ENCODE peak calls at places on chromosomes 4 and X, in five cellular contexts. H is HL-60; N is ovary; O is activated CD8-positive, alpha-beta T cell treated with anti-CD3 and anti-CD28 coated beads for 36 hours; W is BJ. Z is an unnamed sample.

GRCh38 chr4:55754754-55755350 is 64.7 kb upstream of the EXOC1L start:
- DNase-seq in H (no peak), N (no peak), O (no peak), W (no peak), Z (no peak)

GRCh38 chr4:90181644-90182043 is 54.5 kb downstream of the CCSER1 start:
- DNase-seq in H (no peak), N (no peak), O (no peak), W (no peak), Z (no peak)

GRCh38 chr4:100356172-100356571 is 161.7 kb downstream of the EMCN start:
- DNase-seq in H (no peak), N (no peak), O (no peak), W (no peak), Z (no peak)

GRCh38 chr4:142331646-142332045 is 514.5 kb downstream of the INPP4B start:
- DNase-seq in H (no peak), N (no peak), O (no peak), W (peak), Z (no peak)

GRCh38 chrX:42978655-42979379 is 200.9 kb upstream of the PPP1R2C start:
- DNase-seq in H (no peak), N (no peak), O (no peak), W (no peak), Z (no peak)

GRCh38 chr4:9942921-9943600 is 78.2 kb downstream of the SLC2A9 start:
- DNase-seq in H (no peak), N (no peak), O (no peak), W (no peak), Z (no peak)

GRCh38 chr4:169650227-169650936 is 30.0 kb downstream of the CLCN3 start:
- DNase-seq in H (no peak), N (no peak), O (no peak), W (no peak), Z (no peak)

GRCh38 chr4:16029329-16029728 is 54.5 kb downstream of the PROM1 start:
- DNase-seq in H (no peak), N (no peak), O (no peak), W (no peak), Z (no peak)

GRCh38 chrX:46381630-46382029 is 163.6 kb downstream of the ZNF674 start:
- DNase-seq in H (peak), N (no peak), O (peak), W (no peak), Z (no peak)

GRCh38 chr4:54539500-54540029 is 118.2 kb upstream of the KIT start:
- DNase-seq in H (peak), N (peak), O (peak), W (no peak), Z (peak)

GRCh38 chrX:118965395-118965794 is 9.0 kb upstream of the LONRF3 start:
- DNase-seq in H (no peak), N (no peak), O (no peak), W (no peak), Z (no peak)

GRCh38 chrX:1448793-1449580 is 3.7 kb downstream of the ASMTL start:
- DNase-seq in H (no peak), N (no peak), O (no peak), W (no peak), Z (no peak)

GRCh38 chrX:10529344-10529743 is 91.0 kb downstream of the MID1 start:
- DNase-seq in H (no peak), N (no peak), O (no peak), W (no peak), Z (no peak)

GRCh38 chrX:24173115-24173847 is 23.8 kb downstream of the ZFX start:
- DNase-seq in H (no peak), N (no peak), O (no peak), W (no peak), Z (no peak)

GRCh38 chr4:87490664-87491369 is 38.4 kb downstream of the SPARCL1 start:
- DNase-seq in H (no peak), N (no peak), O (no peak), W (no peak), Z (no peak)

GRCh38 chrX:75522565-75523411 is at the start of gene ZDHHC15:
- DNase-seq in H (peak), N (peak), O (peak), W (no peak), Z (no peak)

GRCh38 chrX:141278306-141278705 is 36.0 kb upstream of the SPANXC start:
- DNase-seq in H (peak), N (no peak), O (peak), W (no peak), Z (no peak)

GRCh38 chrX:24646745-24647182 is 383 bp downstream of the PCYT1B start:
- DNase-seq in H (no peak), N (no peak), O (no peak), W (no peak), Z (no peak)

GRCh38 chr4:123603165-123603564 is 206.6 kb downstream of the SPRY1 start:
- DNase-seq in H (no peak), N (no peak), O (peak), W (no peak), Z (no peak)

GRCh38 chr4:30719363-30720020 is 677 bp upstream of the PCDH7 start:
- DNase-seq in H (no peak), N (peak), O (peak), W (no peak), Z (peak)

GRCh38 chrX:9465380-9466114 is 689 bp downstream of the TBL1X start:
- DNase-seq in H (no peak), N (peak), O (peak), W (no peak), Z (peak)

GRCh38 chr4:139511320-139511719 is 44.7 kb downstream of the SETD7 start:
- DNase-seq in H (no peak), N (no peak), O (no peak), W (no peak), Z (no peak)

GRCh38 chr4:125042031-125042430 is 272.7 kb upstream of the FAT4 start:
- DNase-seq in H (no peak), N (no peak), O (no peak), W (no peak), Z (no peak)

GRCh38 chr4:125832161-125832560 is 517.4 kb downstream of the FAT4 start:
- DNase-seq in H (no peak), N (no peak), O (no peak), W (no peak), Z (no peak)

GRCh38 chr4:152220201-152220666 is 315.7 kb downstream of the FBXW7 start:
- DNase-seq in H (no peak), N (no peak), O (peak), W (peak), Z (no peak)

GRCh38 chr4:3223986-3224748 is 24.8 kb upstream of the MSANTD1 start:
- DNase-seq in H (no peak), N (no peak), O (no peak), W (no peak), Z (no peak)

GRCh38 chrX:63404332-63404731 is 53.2 kb upstream of the SPIN4 start:
- DNase-seq in H (no peak), N (no peak), O (no peak), W (no peak), Z (no peak)

GRCh38 chr4:336099-336892 is 1.3 kb upstream of the ZNF141 start:
- DNase-seq in H (no peak), N (peak), O (peak), W (no peak), Z (peak)

GRCh38 chrX:46676399-46677351 is 82.2 kb downstream of the SLC9A7 start:
- DNase-seq in H (no peak), N (no peak), O (no peak), W (no peak), Z (no peak)

GRCh38 chr4:150240011-150240410 is 161.8 kb downstream of the DCLK2 start:
- DNase-seq in H (no peak), N (no peak), O (no peak), W (no peak), Z (no peak)

GRCh38 chr4:94457692-94458106 is 6.0 kb downstream of the PDLIM5 start:
- DNase-seq in H (no peak), N (no peak), O (no peak), W (no peak), Z (no peak)

GRCh38 chrX:40778861-40779575 is 43.7 kb upstream of the MED14 start:
- DNase-seq in H (no peak), N (no peak), O (no peak), W (no peak), Z (no peak)

GRCh38 chrX:110280954-110281353 is 36.9 kb downstream of the AMMECR1 start:
- DNase-seq in H (no peak), N (no peak), O (no peak), W (peak), Z (no peak)

DNA sequence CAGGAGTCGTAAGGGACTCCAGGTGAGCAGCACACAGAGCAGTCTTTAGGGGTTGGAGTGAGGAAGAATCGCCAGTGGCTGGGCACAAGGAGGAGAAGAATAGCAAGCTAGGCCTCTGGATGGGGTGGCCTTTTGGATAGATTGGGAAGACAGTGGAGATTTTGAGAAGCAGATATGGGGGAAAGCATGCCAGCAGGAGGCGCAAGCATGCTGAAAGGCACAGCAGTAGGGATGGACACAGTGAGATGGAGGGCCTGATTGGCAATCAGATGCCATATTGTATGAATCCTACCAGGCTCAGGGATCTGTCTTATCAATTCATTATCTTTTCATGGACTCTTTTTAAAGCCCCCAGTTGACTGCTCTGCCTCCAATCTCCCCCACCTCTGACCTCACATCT is 60.4 kb upstream of the MAGEA4 start:
- DNase-seq in H (no peak), N (no peak), O (no peak), W (no peak), Z (no peak)
- TF ChIP-seq CTCF in H (no peak), N (no peak), O (no peak), W (no peak), Z (no peak)

GRCh38 chr4:17884511-17884910 is 73.7 kb downstream of the NCAPG start:
- DNase-seq in H (no peak), N (no peak), O (no peak), W (no peak), Z (no peak)

GRCh38 chr4:17889692-17890091 is 78.9 kb downstream of the NCAPG start:
- DNase-seq in H (no peak), N (no peak), O (no peak), W (no peak), Z (no peak)

GRCh38 chr4:17884063-17884462 is 73.3 kb downstream of the NCAPG start:
- DNase-seq in H (no peak), N (no peak), O (no peak), W (peak), Z (no peak)
- TF ChIP-seq CTCF in H (no peak), N (no peak), O (no peak), W (no peak), Z (no peak)

GRCh38 chr4:107669068-107669467 is 51.0 kb downstream of the PAPSS1 start:
- DNase-seq in H (no peak), N (no peak), O (no peak), W (no peak), Z (no peak)

GRCh38 chr4:107665001-107665400 is 55.0 kb downstream of the PAPSS1 start:
- DNase-seq in H (no peak), N (no peak), O (no peak), W (no peak), Z (no peak)

GRCh38 chr4:107666134-107666533 is 53.9 kb downstream of the PAPSS1 start:
- DNase-seq in H (no peak), N (no peak), O (no peak), W (peak), Z (no peak)
- TF ChIP-seq CTCF in H (no peak), N (no peak), O (no peak), W (peak), Z (peak)

GRCh38 chr4:26331380-26331945 is 10.6 kb downstream of the RBPJ start:
- DNase-seq in H (peak), N (no peak), O (no peak), W (no peak), Z (no peak)
- TF ChIP-seq CTCF in H (no peak), N (no peak), O (no peak), W (no peak), Z (no peak)

GRCh38 chr4:148055844-148056243 is 324.0 kb downstream of the ARHGAP10 start:
- DNase-seq in H (no peak), N (no peak), O (no peak), W (no peak), Z (no peak)

GRCh38 chr4:148056879-148057278 is 325.0 kb downstream of the ARHGAP10 start:
- DNase-seq in H (peak), N (no peak), O (peak), W (no peak), Z (peak)

GRCh38 chr4:148053298-148054003 is 321.6 kb downstream of the ARHGAP10 start:
- DNase-seq in H (no peak), N (no peak), O (no peak), W (no peak), Z (no peak)

GRCh38 chr4:148052448-148052847 is 320.6 kb downstream of the ARHGAP10 start:
- DNase-seq in H (no peak), N (no peak), O (peak), W (no peak), Z (no peak)

DNA sequence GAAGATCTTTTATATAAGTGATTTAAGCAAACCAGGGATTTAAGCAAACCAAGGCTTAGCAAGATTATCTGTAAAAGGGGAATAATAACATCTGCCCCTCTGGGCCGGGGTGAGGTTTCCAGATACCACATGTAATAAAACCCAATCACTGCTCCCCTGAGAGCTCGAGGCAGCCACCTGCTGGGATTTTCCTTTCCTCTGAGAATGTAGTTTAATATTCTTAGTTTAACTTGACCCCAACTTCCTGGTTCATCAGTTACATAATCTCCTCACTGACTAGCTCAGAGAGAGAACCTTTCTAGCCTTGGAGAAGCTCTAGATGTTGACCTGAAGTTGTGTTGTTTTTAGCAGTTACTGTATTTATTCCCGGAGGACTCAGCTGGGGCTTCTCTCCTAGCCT is 322.4 kb downstream of the ARHGAP10 start:
- DNase-seq in H (peak), N (no peak), O (peak), W (no peak), Z (no peak)
- TF ChIP-seq CTCF in H (no peak), N (no peak), O (no peak), W (no peak), Z (no peak)

GRCh38 chr4:176800891-176801534 is 8.3 kb upstream of the VEGFC start:
- DNase-seq in H (no peak), N (no peak), O (no peak), W (no peak), Z (no peak)

GRCh38 chr4:176799653-176800052 is 6.9 kb upstream of the VEGFC start:
- DNase-seq in H (no peak), N (no peak), O (no peak), W (no peak), Z (no peak)

GRCh38 chr4:176810481-176811249 is 17.9 kb upstream of the VEGFC start:
- DNase-seq in H (no peak), N (no peak), O (no peak), W (no peak), Z (no peak)

GRCh38 chr4:176805155-176805554 is 12.4 kb upstream of the VEGFC start:
- DNase-seq in H (no peak), N (no peak), O (no peak), W (no peak), Z (no peak)
- TF ChIP-seq CTCF in H (no peak), N (no peak), O (no peak), W (no peak), Z (no peak)

Z was measured in GM10248.